ENCODE peak calls at places on chromosome 13, in six cellular contexts. One of them, this sample, is unnamed.

GRCh38 chr13:96996097-96996496 is 1.8 kb upstream of the OXGR1 start:
- DNase-seq in uterus: no peak
- DNase-seq in activated T-cell treated with anti-CD3 and anti-CD28 coated beads for 1 hour: no peak
- DNase-seq in left lobe of liver: no peak
- DNase-seq in PC-3: no peak
- DNase-seq in activated CD8-positive, alpha-beta memory T cell treated with anti-CD3 and anti-CD28 coated beads, Interleukin-2, amount 50 U/mL, for 48 hours: no peak
- DNase-seq in this sample: no peak

GRCh38 chr13:89115307-89115706 is 1444.1 kb downstream of the SLITRK5 start:
- DNase-seq in uterus: no peak
- DNase-seq in activated T-cell treated with anti-CD3 and anti-CD28 coated beads for 1 hour: no peak
- DNase-seq in left lobe of liver: no peak
- DNase-seq in PC-3: no peak
- DNase-seq in activated CD8-positive, alpha-beta memory T cell treated with anti-CD3 and anti-CD28 coated beads, Interleukin-2, amount 50 U/mL, for 48 hours: no peak
- DNase-seq in this sample: no peak

GRCh38 chr13:74696148-74696922 is 562.1 kb upstream of the KLF12 start:
- DNase-seq in uterus: no peak
- DNase-seq in activated T-cell treated with anti-CD3 and anti-CD28 coated beads for 1 hour: no peak
- DNase-seq in left lobe of liver: no peak
- DNase-seq in PC-3: no peak
- DNase-seq in activated CD8-positive, alpha-beta memory T cell treated with anti-CD3 and anti-CD28 coated beads, Interleukin-2, amount 50 U/mL, for 48 hours: no peak
- DNase-seq in this sample: no peak

GRCh38 chr13:113938246-113938645 is 35.6 kb downstream of the C13orf46 start:
- DNase-seq in uterus: peak
- DNase-seq in activated T-cell treated with anti-CD3 and anti-CD28 coated beads for 1 hour: no peak
- DNase-seq in left lobe of liver: no peak
- DNase-seq in PC-3: no peak
- DNase-seq in activated CD8-positive, alpha-beta memory T cell treated with anti-CD3 and anti-CD28 coated beads, Interleukin-2, amount 50 U/mL, for 48 hours: no peak
- DNase-seq in this sample: no peak

GRCh38 chr13:71801165-71801564 is 65.8 kb downstream of the DACH1 start:
- DNase-seq in uterus: no peak
- DNase-seq in activated T-cell treated with anti-CD3 and anti-CD28 coated beads for 1 hour: no peak
- DNase-seq in left lobe of liver: no peak
- DNase-seq in PC-3: no peak
- DNase-seq in activated CD8-positive, alpha-beta memory T cell treated with anti-CD3 and anti-CD28 coated beads, Interleukin-2, amount 50 U/mL, for 48 hours: no peak
- DNase-seq in this sample: no peak

GRCh38 chr13:24251525-24251924 is 57.9 kb upstream of the C1QTNF9 start:
- DNase-seq in uterus: no peak
- DNase-seq in activated T-cell treated with anti-CD3 and anti-CD28 coated beads for 1 hour: peak
- DNase-seq in left lobe of liver: no peak
- DNase-seq in PC-3: no peak
- DNase-seq in activated CD8-positive, alpha-beta memory T cell treated with anti-CD3 and anti-CD28 coated beads, Interleukin-2, amount 50 U/mL, for 48 hours: peak
- DNase-seq in this sample: no peak

GRCh38 chr13:40697711-40698110 is 31.3 kb upstream of the FOXO1 start:
- DNase-seq in uterus: no peak
- DNase-seq in activated T-cell treated with anti-CD3 and anti-CD28 coated beads for 1 hour: no peak
- DNase-seq in left lobe of liver: no peak
- DNase-seq in PC-3: no peak
- DNase-seq in activated CD8-positive, alpha-beta memory T cell treated with anti-CD3 and anti-CD28 coated beads, Interleukin-2, amount 50 U/mL, for 48 hours: no peak
- DNase-seq in this sample: no peak

GRCh38 chr13:34107814-34108213 is 289.9 kb downstream of the RFC3 start:
- DNase-seq in uterus: no peak
- DNase-seq in activated T-cell treated with anti-CD3 and anti-CD28 coated beads for 1 hour: no peak
- DNase-seq in left lobe of liver: no peak
- DNase-seq in PC-3: no peak
- DNase-seq in activated CD8-positive, alpha-beta memory T cell treated with anti-CD3 and anti-CD28 coated beads, Interleukin-2, amount 50 U/mL, for 48 hours: no peak
- DNase-seq in this sample: no peak

GRCh38 chr13:101049166-101049850 is 367.0 kb downstream of the NALCN start:
- DNase-seq in uterus: no peak
- DNase-seq in activated T-cell treated with anti-CD3 and anti-CD28 coated beads for 1 hour: no peak
- DNase-seq in left lobe of liver: no peak
- DNase-seq in PC-3: peak
- DNase-seq in activated CD8-positive, alpha-beta memory T cell treated with anti-CD3 and anti-CD28 coated beads, Interleukin-2, amount 50 U/mL, for 48 hours: no peak
- DNase-seq in this sample: no peak

GRCh38 chr13:103067751-103068563 is 1.7 kb upstream of the SLC10A2 start:
- DNase-seq in uterus: no peak
- DNase-seq in activated T-cell treated with anti-CD3 and anti-CD28 coated beads for 1 hour: no peak
- DNase-seq in left lobe of liver: no peak
- DNase-seq in PC-3: peak
- DNase-seq in activated CD8-positive, alpha-beta memory T cell treated with anti-CD3 and anti-CD28 coated beads, Interleukin-2, amount 50 U/mL, for 48 hours: no peak
- DNase-seq in this sample: peak

GRCh38 chr13:47564041-47564440 is 437.0 kb downstream of the SUCLA2 start:
- DNase-seq in uterus: no peak
- DNase-seq in activated T-cell treated with anti-CD3 and anti-CD28 coated beads for 1 hour: no peak
- DNase-seq in left lobe of liver: no peak
- DNase-seq in PC-3: no peak
- DNase-seq in activated CD8-positive, alpha-beta memory T cell treated with anti-CD3 and anti-CD28 coated beads, Interleukin-2, amount 50 U/mL, for 48 hours: no peak
- DNase-seq in this sample: no peak

GRCh38 chr13:106610511-106610910 is 42.6 kb upstream of the ARGLU1 start:
- DNase-seq in uterus: no peak
- DNase-seq in activated T-cell treated with anti-CD3 and anti-CD28 coated beads for 1 hour: no peak
- DNase-seq in left lobe of liver: no peak
- DNase-seq in PC-3: peak
- DNase-seq in activated CD8-positive, alpha-beta memory T cell treated with anti-CD3 and anti-CD28 coated beads, Interleukin-2, amount 50 U/mL, for 48 hours: no peak
- DNase-seq in this sample: no peak

GRCh38 chr13:91406619-91407018 is 8.2 kb downstream of the GPC5 start:
- DNase-seq in uterus: no peak
- DNase-seq in activated T-cell treated with anti-CD3 and anti-CD28 coated beads for 1 hour: no peak
- DNase-seq in left lobe of liver: no peak
- DNase-seq in PC-3: peak
- DNase-seq in activated CD8-positive, alpha-beta memory T cell treated with anti-CD3 and anti-CD28 coated beads, Interleukin-2, amount 50 U/mL, for 48 hours: no peak
- DNase-seq in this sample: peak

GRCh38 chr13:61777902-61778301 is 362.3 kb upstream of the PCDH20 start:
- DNase-seq in uterus: no peak
- DNase-seq in activated T-cell treated with anti-CD3 and anti-CD28 coated beads for 1 hour: no peak
- DNase-seq in left lobe of liver: no peak
- DNase-seq in PC-3: no peak
- DNase-seq in activated CD8-positive, alpha-beta memory T cell treated with anti-CD3 and anti-CD28 coated beads, Interleukin-2, amount 50 U/mL, for 48 hours: no peak
- DNase-seq in this sample: no peak

GRCh38 chr13:45799451-45799850 is 52.1 kb downstream of the SIAH3 start:
- DNase-seq in uterus: no peak
- DNase-seq in activated T-cell treated with anti-CD3 and anti-CD28 coated beads for 1 hour: no peak
- DNase-seq in left lobe of liver: no peak
- DNase-seq in PC-3: no peak
- DNase-seq in activated CD8-positive, alpha-beta memory T cell treated with anti-CD3 and anti-CD28 coated beads, Interleukin-2, amount 50 U/mL, for 48 hours: no peak
- DNase-seq in this sample: no peak

GRCh38 chr13:95893861-95894260 is 159.3 kb downstream of the UGGT2 start:
- DNase-seq in uterus: no peak
- DNase-seq in activated T-cell treated with anti-CD3 and anti-CD28 coated beads for 1 hour: no peak
- DNase-seq in left lobe of liver: no peak
- DNase-seq in PC-3: no peak
- DNase-seq in activated CD8-positive, alpha-beta memory T cell treated with anti-CD3 and anti-CD28 coated beads, Interleukin-2, amount 50 U/mL, for 48 hours: no peak
- DNase-seq in this sample: no peak

GRCh38 chr13:113034451-113035208 is 65.6 kb downstream of the MCF2L start:
- DNase-seq in uterus: peak
- DNase-seq in activated T-cell treated with anti-CD3 and anti-CD28 coated beads for 1 hour: no peak
- DNase-seq in left lobe of liver: peak
- DNase-seq in PC-3: peak
- DNase-seq in activated CD8-positive, alpha-beta memory T cell treated with anti-CD3 and anti-CD28 coated beads, Interleukin-2, amount 50 U/mL, for 48 hours: no peak
- DNase-seq in this sample: peak

GRCh38 chr13:34810996-34811395 is 131.1 kb upstream of the NBEA start:
- DNase-seq in uterus: no peak
- DNase-seq in activated T-cell treated with anti-CD3 and anti-CD28 coated beads for 1 hour: no peak
- DNase-seq in left lobe of liver: no peak
- DNase-seq in PC-3: no peak
- DNase-seq in activated CD8-positive, alpha-beta memory T cell treated with anti-CD3 and anti-CD28 coated beads, Interleukin-2, amount 50 U/mL, for 48 hours: no peak
- DNase-seq in this sample: no peak

GRCh38 chr13:27023385-27023784 is 148.2 kb downstream of the USP12 start:
- DNase-seq in uterus: no peak
- DNase-seq in activated T-cell treated with anti-CD3 and anti-CD28 coated beads for 1 hour: no peak
- DNase-seq in left lobe of liver: peak
- DNase-seq in PC-3: no peak
- DNase-seq in activated CD8-positive, alpha-beta memory T cell treated with anti-CD3 and anti-CD28 coated beads, Interleukin-2, amount 50 U/mL, for 48 hours: no peak
- DNase-seq in this sample: no peak